ENCODE peak calls at places on chromosome 7, in eight cellular contexts. G is left ventricle myocardium inferior, N is uterus, Q is Caco-2, H is AG04449, B is fibroblast of mammary gland, M is gastrocnemius medialis, V is stomach. A is an unnamed sample.

GRCh38 chr7:1104514-1105179 is 16.7 kb downstream of the GPER1 start:
- DNase-seq in G (no peak), N (no peak), V (no peak), H (no peak), Q (no peak), B (no peak), M (no peak), A (peak)

GRCh38 chr7:97871659-97872024 is 566 bp downstream of the ASNS start:
- DNase-seq in Q (peak), H (no peak), N (no peak), M (no peak), B (no peak), V (no peak), G (no peak), A (no peak)

GRCh38 chr7:131554880-131555516 is 1.4 kb downstream of the PODXL start:
- DNase-seq in N (no peak), M (no peak), V (no peak), B (no peak), G (no peak), Q (no peak), H (no peak), A (no peak)

GRCh38 chr7:70303309-70303708 is 705.0 kb downstream of the AUTS2 start:
- DNase-seq in V (no peak), H (no peak), Q (no peak), B (no peak), M (no peak), G (no peak), N (no peak), A (no peak)

GRCh38 chr7:46071601-46072000 is 150.5 kb upstream of the IGFBP3 start:
- DNase-seq in M (no peak), G (no peak), Q (no peak), V (no peak), B (no peak), H (no peak), N (no peak), A (no peak)

GRCh38 chr7:17212188-17212587 is 86.3 kb upstream of the AHR start:
- DNase-seq in G (no peak), B (no peak), Q (no peak), H (no peak), M (no peak), V (no peak), N (no peak), A (no peak)

GRCh38 chr7:150738092-150739044 is 1.1 kb downstream of the GIMAP5 start:
- DNase-seq in B (peak), N (no peak), Q (no peak), M (no peak), G (no peak), H (no peak), V (no peak), A (no peak)

GRCh38 chr7:46885167-46885566 is 696.7 kb downstream of the TNS3 start:
- DNase-seq in V (no peak), M (no peak), H (no peak), Q (no peak), N (no peak), G (no peak), B (no peak), A (no peak)

GRCh38 chr7:34837826-34838225 is 179.8 kb downstream of the NPSR1 start:
- DNase-seq in M (no peak), B (no peak), N (no peak), H (no peak), Q (no peak), V (no peak), G (no peak), A (peak)

GRCh38 chr7:134440067-134440466 is 18.8 kb downstream of the AKR1B1 start:
- DNase-seq in N (no peak), B (no peak), Q (no peak), H (no peak), M (no peak), G (peak), V (no peak), A (peak)

GRCh38 chr7:35389636-35390035 is 135.7 kb upstream of the TBX20 start:
- DNase-seq in M (no peak), G (no peak), B (no peak), Q (no peak), H (no peak), V (no peak), N (no peak), A (no peak)

GRCh38 chr7:45921699-45922519 is 837 bp upstream of the IGFBP3 start:
- DNase-seq in M (no peak), H (no peak), V (no peak), Q (no peak), N (peak), B (peak), G (peak), A (peak)

GRCh38 chr7:71746004-71746403 is 614.1 kb downstream of the GALNT17 start:
- DNase-seq in V (no peak), G (no peak), B (no peak), Q (no peak), N (no peak), H (no peak), M (no peak), A (no peak)

GRCh38 chr7:12570529-12571461 is at the start of gene SCIN:
- DNase-seq in V (peak), M (no peak), Q (peak), N (no peak), B (peak), G (peak), H (no peak), A (peak)

GRCh38 chr7:130216025-130216424 is 8.4 kb downstream of the SSMEM1 start:
- DNase-seq in H (no peak), M (no peak), V (no peak), N (no peak), G (no peak), Q (no peak), B (no peak), A (no peak)

GRCh38 chr7:16978358-16979244 is 96.8 kb upstream of the AGR3 start:
- DNase-seq in Q (no peak), G (no peak), M (no peak), V (no peak), N (no peak), B (peak), H (peak), A (peak)

GRCh38 chr7:1555813-1556540 is at the start of gene TMEM184A:
- DNase-seq in Q (peak), H (no peak), N (no peak), M (peak), B (no peak), G (no peak), V (peak), A (no peak)

GRCh38 chr7:24576171-24577052 is 3.2 kb downstream of the PALS2 start:
- DNase-seq in B (peak), M (no peak), V (peak), G (no peak), H (peak), N (no peak), Q (peak), A (peak)

GRCh38 chr7:44541028-44541869 is at the start of gene NPC1L1:
- DNase-seq in G (no peak), B (no peak), V (no peak), M (no peak), Q (peak), N (no peak), H (no peak), A (no peak)

GRCh38 chr7:47573758-47574472 is 8.0 kb downstream of the TNS3 start:
- DNase-seq in V (peak), H (peak), Q (peak), G (no peak), N (peak), B (peak), M (no peak), A (peak)

GRCh38 chr7:359776-360361 is 69.9 kb downstream of the FOXL3 start:
- DNase-seq in V (no peak), M (no peak), G (peak), B (no peak), H (no peak), N (no peak), Q (no peak), A (no peak)

GRCh38 chr7:34128762-34129161 is 223.4 kb downstream of the BMPER start:
- DNase-seq in V (no peak), H (peak), M (no peak), G (no peak), Q (no peak), N (no peak), B (peak), A (peak)

GRCh38 chr7:24732646-24733413 is 24.4 kb downstream of the GSDME start:
- DNase-seq in G (no peak), N (no peak), B (peak), H (no peak), V (no peak), M (no peak), Q (peak), A (peak)

GRCh38 chr7:137992738-137993394 is 9.0 kb downstream of the CREB3L2 start:
- DNase-seq in H (no peak), B (peak), N (peak), V (no peak), G (peak), Q (peak), M (peak), A (peak)

GRCh38 chr7:114851406-114852025 is 70.4 kb upstream of the MDFIC start:
- DNase-seq in B (no peak), Q (no peak), H (no peak), M (no peak), V (no peak), G (no peak), N (no peak), A (no peak)

GRCh38 chr7:54738737-54739136 is 20.3 kb downstream of the SEC61G start:
- DNase-seq in M (no peak), H (no peak), G (no peak), Q (no peak), N (no peak), V (no peak), B (peak), A (no peak)

GRCh38 chr7:73999664-74000420 is 28.1 kb upstream of the ELN start:
- DNase-seq in M (no peak), N (peak), H (peak), V (peak), B (peak), G (no peak), Q (no peak), A (peak)

GRCh38 chr7:138233189-138233588 is 156.9 kb downstream of the AKR1D1 start:
- DNase-seq in N (no peak), V (peak), B (no peak), H (no peak), Q (no peak), M (no peak), G (no peak), A (no peak)

GRCh38 chr7:7816816-7817536 is 98.6 kb upstream of the RPA3 start:
- DNase-seq in V (no peak), N (no peak), G (no peak), H (no peak), B (no peak), M (no peak), Q (no peak), A (no peak)

GRCh38 chr7:50347693-50348092 is 43.2 kb downstream of the IKZF1 start:
- DNase-seq in B (no peak), N (no peak), H (no peak), G (no peak), Q (no peak), V (no peak), M (no peak), A (no peak)

GRCh38 chr7:23622469-23622868 is 25.3 kb downstream of the CCDC126 start:
- DNase-seq in B (peak), Q (no peak), H (no peak), G (no peak), M (peak), V (no peak), N (no peak), A (peak)

GRCh38 chr7:34277016-34277800 is 371.9 kb downstream of the BMPER start:
- DNase-seq in G (no peak), Q (no peak), H (no peak), N (no peak), V (no peak), B (peak), M (no peak), A (peak)

GRCh38 chr7:20816389-20816959 is 29.8 kb upstream of the SP8 start:
- DNase-seq in Q (no peak), N (no peak), G (no peak), M (no peak), B (no peak), H (no peak), V (no peak), A (no peak)
- H3K4me3 ChIP-seq in Q (no peak), N (no peak), G (no peak), M (no peak), B (no peak), H (no peak), V (no peak), A (no peak)

DNA sequence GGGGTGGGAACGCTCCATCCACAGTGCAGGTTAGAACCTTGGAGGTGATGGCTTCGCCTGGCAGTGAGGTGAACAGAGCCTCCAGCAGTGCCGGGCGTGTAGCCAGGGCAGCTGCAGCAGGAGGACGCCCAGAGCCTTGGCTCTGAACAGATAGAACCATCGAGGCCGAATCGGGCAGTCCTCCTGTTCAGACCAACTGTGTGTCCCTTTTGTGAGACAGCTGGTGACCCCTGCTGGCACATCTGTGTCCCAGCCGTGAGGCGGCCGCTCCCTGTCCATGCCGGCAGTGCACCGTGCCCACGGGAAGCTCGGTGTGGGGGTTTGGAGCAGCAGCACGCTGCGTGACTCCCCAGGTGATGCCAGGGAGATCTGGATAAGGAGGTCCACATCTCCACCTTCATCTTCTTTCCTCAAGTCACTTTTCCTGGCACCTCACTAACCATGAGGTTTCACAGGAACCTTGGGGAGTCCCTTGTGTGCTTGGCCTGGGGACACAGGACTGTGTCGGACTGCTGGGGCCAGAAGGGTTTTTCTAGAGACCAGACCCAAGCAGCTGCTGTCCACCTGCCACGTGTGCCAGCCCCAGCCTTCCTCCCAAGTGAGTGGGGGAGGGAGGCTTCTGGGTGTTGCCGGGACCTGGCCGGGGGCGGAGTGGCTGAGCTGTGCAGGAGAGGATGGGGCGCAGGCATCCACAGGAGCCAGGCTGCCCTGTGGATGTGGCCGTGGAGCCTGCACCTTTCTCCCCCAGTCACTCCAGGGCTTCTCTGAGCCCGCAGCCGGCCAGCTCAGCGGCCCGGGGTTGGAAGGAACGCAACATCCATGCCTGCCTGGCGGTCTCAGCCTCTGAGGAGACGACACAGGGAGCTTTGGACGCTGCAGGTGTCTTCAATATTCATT is 69.4 kb downstream of the DNAJB6 start:
- DNase-seq in H (no peak), Q (no peak), M (peak), N (no peak), V (no peak), B (no peak), G (peak), A (peak)
- TF ChIP-seq CTCF in H (no peak), Q (no peak), M (peak), N (no peak), V (no peak), B (no peak), G (peak), A (peak)

GRCh38 chr7:120987280-120987679 is 1.2 kb upstream of the CPED1 start:
- DNase-seq in V (no peak), N (no peak), Q (no peak), B (no peak), G (no peak), H (no peak), M (no peak), A (no peak)
- H3K4me3 ChIP-seq in V (no peak), N (no peak), Q (no peak), B (no peak), G (peak), H (no peak), M (peak), A (no peak)

GRCh38 chr7:83267141-83267631 is 104.5 kb upstream of the PCLO start:
- DNase-seq in Q (no peak), M (no peak), B (no peak), V (no peak), H (no peak), G (no peak), N (no peak), A (peak)

GRCh38 chr7:83276250-83276649 is 113.6 kb upstream of the PCLO start:
- DNase-seq in B (no peak), H (no peak), V (no peak), Q (no peak), G (no peak), M (no peak), N (no peak), A (no peak)

GRCh38 chr7:83270407-83270806 is 107.7 kb upstream of the PCLO start:
- DNase-seq in V (no peak), Q (no peak), N (no peak), G (no peak), M (no peak), H (no peak), B (no peak), A (no peak)

GRCh38 chr7:83273699-83274098 is 111.0 kb upstream of the PCLO start:
- DNase-seq in N (no peak), G (no peak), M (no peak), H (no peak), B (no peak), V (no peak), Q (no peak), A (no peak)

DNA sequence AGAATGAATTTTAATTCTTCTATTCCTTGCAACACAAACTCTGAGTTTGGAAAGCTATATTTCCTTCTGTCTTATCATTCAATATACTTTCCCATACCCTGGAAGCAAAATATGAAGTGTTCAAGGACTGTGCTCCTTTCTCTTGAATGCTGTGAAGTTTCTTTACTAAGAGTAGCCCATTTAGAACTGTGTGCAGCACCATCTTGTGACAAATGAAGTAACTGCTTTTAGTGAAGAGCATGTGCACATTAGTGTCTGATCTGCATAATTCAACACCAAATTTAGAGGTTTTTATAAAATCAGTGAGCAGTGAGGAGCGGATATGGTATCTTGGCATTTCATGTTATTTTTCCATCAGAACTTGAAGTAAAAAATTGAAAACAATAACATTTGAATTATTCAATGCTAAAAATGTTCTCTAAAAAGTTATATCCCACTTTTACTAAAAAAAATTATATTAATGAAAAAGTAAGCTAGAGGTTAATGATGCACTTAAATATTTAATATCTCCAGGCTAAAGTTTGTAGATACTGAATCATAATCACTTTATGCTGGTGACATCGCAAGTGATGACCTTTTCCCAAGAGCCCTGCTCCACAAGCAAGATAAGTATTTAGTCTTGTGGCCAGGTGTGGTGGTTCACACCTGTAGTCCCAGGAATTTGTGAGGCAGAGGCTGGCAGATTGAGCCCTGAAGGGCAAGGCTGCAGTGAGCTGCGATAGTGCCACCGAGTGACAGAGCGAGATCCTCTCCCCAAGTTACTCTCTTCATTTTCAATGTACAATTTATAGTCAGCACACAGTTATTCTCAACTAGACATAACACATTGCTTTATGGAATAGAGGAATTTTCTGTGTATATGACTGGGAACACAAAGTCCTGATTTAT is 108.8 kb upstream of the PCLO start:
- DNase-seq in H (no peak), V (no peak), Q (no peak), M (no peak), B (peak), N (no peak), G (no peak), A (peak)
- TF ChIP-seq CTCF in H (peak), V (no peak), Q (peak), M (no peak), B (peak), N (no peak), G (peak), A (peak)

GRCh38 chr7:27210441-27211083 is 10.7 kb upstream of the HOXA13 start:
- DNase-seq in G (no peak), M (no peak), N (peak), B (peak), H (no peak), V (no peak), Q (peak), A (peak)
- H3K4me3 ChIP-seq in G (peak), M (peak), N (no peak), B (peak), H (peak), V (peak), Q (peak), A (peak)

GRCh38 chr7:2698581-2699288 is 10.7 kb downstream of the AMZ1 start:
- DNase-seq in Q (no peak), B (no peak), V (no peak), G (no peak), M (no peak), H (no peak), N (no peak), A (no peak)
- TF ChIP-seq CTCF in Q (no peak), B (no peak), V (no peak), G (no peak), M (no peak), H (no peak), N (no peak), A (no peak)

DNA sequence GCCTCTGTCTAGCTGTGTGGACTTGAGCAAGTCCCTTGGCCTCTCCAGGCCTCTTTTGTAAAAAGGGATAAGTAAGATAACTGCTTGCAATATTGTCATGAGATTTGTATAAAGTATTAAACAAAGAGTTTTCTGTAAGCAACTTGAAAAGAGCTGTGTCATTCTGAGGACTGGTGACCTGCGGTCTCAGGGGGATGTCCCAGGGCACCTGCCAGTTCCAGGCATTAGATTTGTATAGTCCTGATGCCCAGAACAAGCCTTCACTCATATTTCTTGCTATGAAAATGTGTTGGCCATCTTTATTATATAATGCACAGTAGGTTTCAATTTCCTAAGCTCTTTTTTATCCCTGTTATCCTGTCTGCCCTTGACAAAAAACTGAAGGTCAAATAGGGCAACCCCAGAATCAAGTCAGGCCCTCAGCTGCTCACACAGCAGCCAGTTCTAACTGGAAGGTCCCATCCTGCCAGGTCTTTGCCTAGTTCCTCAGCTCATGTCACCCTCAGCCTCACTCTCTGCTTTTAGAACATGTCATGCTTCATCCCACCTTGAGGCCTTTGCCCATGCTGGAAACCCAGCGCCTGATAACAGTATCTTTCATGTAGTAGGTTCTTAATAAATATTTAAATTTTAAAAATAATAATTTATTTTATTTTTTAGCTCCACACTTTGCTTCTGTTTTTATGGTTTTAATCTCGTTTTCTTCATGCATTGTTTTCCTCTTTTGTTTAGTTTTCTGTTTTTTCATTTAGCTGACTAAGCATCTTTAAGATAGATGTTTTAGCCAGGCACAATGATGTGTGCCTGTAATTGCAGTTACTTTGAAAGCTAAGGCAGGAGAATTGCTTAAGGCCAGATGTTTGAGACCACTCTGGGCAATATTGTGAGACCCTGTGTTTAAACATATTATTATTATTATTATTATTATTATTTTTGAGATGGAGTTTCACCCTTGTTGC is 87.5 kb upstream of the ZNF92 start:
- DNase-seq in V (no peak), H (no peak), Q (no peak), M (no peak), B (no peak), G (no peak), N (no peak), A (no peak)
- H3K4me3 ChIP-seq in V (no peak), H (no peak), Q (no peak), M (no peak), B (no peak), G (no peak), N (no peak), A (no peak)